ENCODE peak calls at places on chromosomes 6 and 20, in six cellular contexts. C is caudate nucleus; U is CD8-positive, alpha-beta memory T cell; F is NT2/D1; X is cardiac muscle cell; B is naive thymus-derived CD4-positive, alpha-beta T cell. Z is an unnamed sample.

GRCh38 chr20:41454250-41454649 is 87.6 kb upstream of the EMILIN3 start:
- DNase-seq in C (no peak), U (no peak), F (no peak), X (no peak), B (no peak), Z (no peak)

GRCh38 chr20:59152559-59153354 is 10.9 kb upstream of the ZNF831 start:
- DNase-seq in C (no peak), U (no peak), F (no peak), X (no peak), B (no peak), Z (peak)

GRCh38 chr20:875115-875514 is 41.0 kb downstream of the ANGPT4 start:
- DNase-seq in C (no peak), U (no peak), F (no peak), X (no peak), B (no peak), Z (no peak)

GRCh38 chr6:91678679-91679078 is 1091.8 kb upstream of the MAP3K7 start:
- DNase-seq in C (no peak), U (no peak), F (no peak), X (no peak), B (no peak), Z (no peak)

GRCh38 chr20:48260370-48260769 is 475.1 kb upstream of the SULF2 start:
- DNase-seq in C (no peak), U (no peak), F (no peak), X (no peak), B (no peak), Z (no peak)

GRCh38 chr6:44494011-44494501 is 106.5 kb downstream of the CDC5L start:
- DNase-seq in C (no peak), U (no peak), F (no peak), X (no peak), B (no peak), Z (no peak)

GRCh38 chr6:132490478-132491204 is 22.3 kb downstream of the STX7 start:
- DNase-seq in C (no peak), U (no peak), F (no peak), X (no peak), B (no peak), Z (no peak)

GRCh38 chr6:141484726-141485125 is 648.0 kb upstream of the GJE1 start:
- DNase-seq in C (no peak), U (peak), F (no peak), X (no peak), B (no peak), Z (no peak)

GRCh38 chr6:118444796-118445195 is 103.3 kb upstream of the PLN start:
- DNase-seq in C (no peak), U (no peak), F (no peak), X (no peak), B (no peak), Z (no peak)

GRCh38 chr20:4813839-4814695 is 92.4 kb downstream of the PRND start:
- DNase-seq in C (no peak), U (peak), F (no peak), X (no peak), B (peak), Z (no peak)